ENCODE peak calls at places on chromosomes 5 and 9, in four cellular contexts. K is GM12878, O is K562, D is SK-N-SH. U is an unnamed sample.

GRCh38 chr5:893711-894110 is 1.0 kb downstream of the TRIP13 start:
- DNase-seq in O (no peak), K (no peak), D (no peak), U (no peak)

GRCh38 chr5:148725675-148726074 is 71.3 kb upstream of the HTR4 start:
- DNase-seq in O (no peak), D (no peak), K (no peak), U (no peak)

GRCh38 chr9:71119746-71120145 is 1.7 kb downstream of the TRPM3 start:
- DNase-seq in K (no peak), D (no peak), O (no peak), U (no peak)

GRCh38 chr5:8254674-8255073 is 385.7 kb downstream of the MTRR start:
- DNase-seq in K (no peak), O (no peak), D (no peak), U (no peak)

GRCh38 chr9:36140086-36141084 is 3.9 kb downstream of the GLIPR2 start:
- DNase-seq in K (no peak), D (no peak), O (no peak), U (no peak)

GRCh38 chr9:20558609-20559016 is 63.7 kb downstream of the MLLT3 start:
- DNase-seq in O (no peak), K (no peak), D (no peak), U (peak)

GRCh38 chr9:119768266-119768665 is 399.0 kb upstream of the BRINP1 start:
- DNase-seq in K (no peak), O (no peak), D (no peak), U (no peak)

GRCh38 chr5:180470361-180470760 is 23.8 kb upstream of the CNOT6 start:
- DNase-seq in K (no peak), O (no peak), D (no peak), U (no peak)

GRCh38 chr5:669111-669841 is 23.9 kb downstream of the TPPP start:
- DNase-seq in O (peak), K (no peak), D (peak), U (no peak)

GRCh38 chr5:133408322-133408721 is 204.0 kb downstream of the FSTL4 start:
- DNase-seq in O (no peak), D (no peak), K (no peak), U (no peak)

GRCh38 chr5:55582256-55582655 is 47.5 kb upstream of the PLPP1 start:
- DNase-seq in O (no peak), D (no peak), K (peak), U (no peak)

GRCh38 chr5:59416441-59416840 is 477.1 kb downstream of the PDE4D start:
- DNase-seq in D (no peak), K (no peak), O (no peak), U (no peak)

GRCh38 chr9:30584559-30584958 is 1799.9 kb upstream of the ACO1 start:
- DNase-seq in K (no peak), D (no peak), O (no peak), U (no peak)

GRCh38 chr9:8823131-8823895 is 1023.7 kb upstream of the DMAC1 start:
- DNase-seq in K (no peak), O (no peak), D (no peak), U (no peak)

GRCh38 chr5:65967288-65968066 is 41.1 kb downstream of the ERBIN start:
- DNase-seq in K (no peak), O (peak), D (no peak), U (no peak)

GRCh38 chr9:131624636-131625241 is 79.4 kb downstream of the PRRT1B start:
- DNase-seq in D (peak), O (no peak), K (no peak), U (no peak)

GRCh38 chr5:138064526-138064925 is 19.3 kb upstream of the WNT8A start:
- DNase-seq in O (no peak), D (no peak), K (no peak), U (no peak)

GRCh38 chr9:80522465-80522864 is 950.7 kb downstream of the TLE4 start:
- DNase-seq in K (no peak), O (no peak), D (no peak), U (no peak)

GRCh38 chr9:130630506-130631330 is 33.7 kb upstream of the PRDM12 start:
- DNase-seq in K (no peak), D (no peak), O (no peak), U (no peak)

GRCh38 chr5:87138091-87138819 is 129.4 kb upstream of the RASA1 start:
- DNase-seq in D (no peak), O (no peak), K (no peak), U (no peak)

GRCh38 chr5:165996484-165996883 is 2295.0 kb upstream of the WWC1 start:
- DNase-seq in D (no peak), K (no peak), O (no peak), U (no peak)

GRCh38 chr9:18748106-18748719 is 274.3 kb downstream of the ADAMTSL1 start:
- DNase-seq in D (no peak), O (no peak), K (no peak), U (no peak)

GRCh38 chr9:37284631-37285030 is 137.9 kb upstream of the GRHPR start:
- DNase-seq in K (no peak), O (no peak), D (no peak), U (no peak)

GRCh38 chr5:400282-401215 is 42.4 kb upstream of the EXOC3 start:
- DNase-seq in D (peak), O (no peak), K (no peak), U (no peak)

GRCh38 chr9:72557549-72557948 is 36.1 kb downstream of the TMC1 start:
- DNase-seq in O (peak), K (no peak), D (no peak), U (peak)

GRCh38 chr9:87107072-87107471 is 159.8 kb upstream of the GAS1 start:
- DNase-seq in O (no peak), K (no peak), D (no peak), U (peak)

GRCh38 chr9:133393399-133393798 is 17.2 kb downstream of the STKLD1 start:
- DNase-seq in D (no peak), K (no peak), O (no peak), U (no peak)

GRCh38 chr5:115179959-115180709 is 10.4 kb upstream of the TRIM36 start:
- DNase-seq in O (no peak), K (no peak), D (peak), U (peak)

GRCh38 chr5:171647043-171647899 is 138.3 kb upstream of the SMIM23 start:
- DNase-seq in K (no peak), D (no peak), O (peak), U (no peak)

GRCh38 chr5:6830643-6831239 is 117.5 kb downstream of the TENT4A start:
- DNase-seq in K (no peak), D (no peak), O (no peak), U (no peak)

GRCh38 chr9:135552698-135553161 is 6.8 kb downstream of the OBP2A start:
- DNase-seq in O (peak), D (no peak), K (no peak), U (no peak)

GRCh38 chr5:134189031-134189430 is 12.3 kb upstream of the SKP1 start:
- DNase-seq in K (no peak), D (no peak), O (no peak), U (no peak)

DNA sequence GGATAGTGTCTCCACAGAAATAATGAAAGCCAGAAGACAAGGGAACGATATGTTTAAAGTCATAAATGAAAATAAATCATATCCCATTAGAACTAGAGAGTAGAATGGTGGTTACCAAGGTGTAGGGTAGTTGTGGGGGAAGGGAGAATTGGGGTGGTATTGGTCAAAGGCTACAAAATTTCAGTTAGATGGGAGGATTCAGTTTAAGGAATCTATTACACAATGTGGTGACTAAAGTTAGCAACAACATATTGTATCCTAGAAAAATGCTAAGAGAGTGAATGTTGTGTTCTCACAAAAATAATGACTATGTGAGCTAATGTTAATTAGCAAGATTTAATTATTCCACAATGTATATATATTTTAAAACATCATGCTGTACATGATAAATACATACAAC is 27.8 kb upstream of the LARP1 start:
- DNase-seq in K (no peak), O (no peak), D (no peak), U (no peak)
- TF ChIP-seq NRF1 in K (no peak), O (no peak), D (no peak), U (no peak)

DNA sequence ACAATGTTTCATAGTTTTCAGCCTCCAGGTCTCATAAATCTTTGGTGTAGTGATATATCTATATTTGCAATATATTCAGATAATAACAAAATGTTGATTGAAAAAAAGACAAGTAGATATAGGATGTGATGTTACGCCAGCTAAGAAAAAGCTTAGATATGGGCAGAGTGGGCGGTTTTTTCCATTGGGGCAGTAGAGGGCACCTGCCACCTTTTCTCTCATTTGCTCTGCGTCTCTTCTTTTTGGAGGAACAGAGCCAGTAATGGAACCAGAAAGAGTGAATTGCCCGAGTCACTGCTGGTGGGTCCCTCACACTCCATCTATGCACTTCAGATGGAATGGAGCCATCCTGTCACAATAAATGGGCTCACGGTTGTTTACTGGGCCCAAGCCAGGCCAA is 62.1 kb upstream of the FANCC start:
- DNase-seq in K (no peak), O (no peak), D (no peak), U (no peak)
- TF ChIP-seq NRF1 in K (no peak), O (no peak), D (no peak), U (no peak)

GRCh38 chr9:76451234-76451633 is 7.7 kb upstream of the GCNT1 start:
- DNase-seq in K (no peak), D (no peak), O (no peak), U (no peak)

GRCh38 chr9:76456202-76456926 is 2.6 kb upstream of the GCNT1 start:
- DNase-seq in O (peak), K (no peak), D (no peak), U (no peak)

GRCh38 chr9:76453785-76454184 is 5.2 kb upstream of the GCNT1 start:
- DNase-seq in K (no peak), D (no peak), O (no peak), U (no peak)

DNA sequence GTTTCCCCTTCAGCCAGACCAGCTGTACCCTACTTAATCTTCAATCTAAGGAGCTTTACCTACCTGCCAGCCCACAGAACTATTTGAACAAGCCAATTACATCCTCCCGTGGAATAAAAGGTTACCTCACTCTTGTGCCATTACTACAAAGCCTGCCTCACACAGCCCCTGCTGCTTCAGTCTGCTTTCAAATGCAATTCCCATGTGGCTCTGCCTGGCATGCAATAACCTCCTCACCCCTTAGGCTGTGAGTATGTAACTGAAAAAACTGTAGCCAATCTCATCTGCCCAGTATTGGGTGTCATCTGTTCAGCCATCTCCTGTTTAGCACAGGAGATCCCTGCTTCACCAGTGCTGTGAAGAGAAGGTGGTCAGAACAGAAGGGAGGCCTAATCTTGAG is 6.1 kb upstream of the GCNT1 start:
- DNase-seq in D (no peak), O (no peak), K (no peak), U (no peak)
- TF ChIP-seq NRF1 in D (no peak), O (no peak), K (no peak), U (no peak)

GRCh38 chr5:172692981-172693380 is 51.9 kb downstream of the NEURL1B start:
- DNase-seq in K (no peak), D (peak), O (no peak), U (no peak)
- TF ChIP-seq NRF1 in K (no peak), D (no peak), O (no peak), U (no peak)

GRCh38 chr5:99187611-99188010 is 258.8 kb upstream of the CHD1 start:
- DNase-seq in K (no peak), D (no peak), O (no peak), U (no peak)

GRCh38 chr5:99191181-99191775 is 262.5 kb upstream of the CHD1 start:
- DNase-seq in O (no peak), K (no peak), D (no peak), U (no peak)
- TF ChIP-seq NRF1 in O (no peak), K (no peak), D (no peak), U (no peak)

DNA sequence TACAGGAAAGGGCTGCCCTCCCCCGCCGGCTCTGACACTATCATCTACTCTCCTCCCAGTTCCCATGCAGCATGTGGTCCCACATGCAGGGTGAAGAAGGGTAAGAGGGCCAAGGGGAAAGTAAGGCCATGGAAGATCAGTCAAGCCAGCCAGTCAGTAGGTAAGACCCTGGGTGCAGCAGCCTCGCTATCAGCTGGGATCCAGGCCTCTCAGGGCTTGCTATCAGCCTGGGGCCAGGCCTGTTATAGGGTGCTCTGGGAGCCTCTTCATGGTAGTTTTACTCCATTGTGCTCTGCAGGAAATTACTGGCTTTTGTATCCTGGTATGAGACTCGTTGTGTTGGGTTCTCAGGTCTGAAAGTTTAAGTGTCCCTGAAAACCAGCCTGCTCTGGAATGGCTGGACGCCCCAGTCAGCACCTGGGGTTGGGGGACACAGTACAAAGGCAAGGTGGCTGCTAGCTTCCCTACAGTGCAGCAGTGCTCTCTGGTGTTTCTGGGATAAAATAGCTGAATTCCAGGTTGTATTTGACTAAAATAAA is 21.4 kb downstream of the SLC22A4 start:
- DNase-seq in O (peak), K (no peak), D (no peak), U (no peak)
- TF ChIP-seq NRF1 in O (no peak), K (no peak), D (no peak), U (no peak)

DNA sequence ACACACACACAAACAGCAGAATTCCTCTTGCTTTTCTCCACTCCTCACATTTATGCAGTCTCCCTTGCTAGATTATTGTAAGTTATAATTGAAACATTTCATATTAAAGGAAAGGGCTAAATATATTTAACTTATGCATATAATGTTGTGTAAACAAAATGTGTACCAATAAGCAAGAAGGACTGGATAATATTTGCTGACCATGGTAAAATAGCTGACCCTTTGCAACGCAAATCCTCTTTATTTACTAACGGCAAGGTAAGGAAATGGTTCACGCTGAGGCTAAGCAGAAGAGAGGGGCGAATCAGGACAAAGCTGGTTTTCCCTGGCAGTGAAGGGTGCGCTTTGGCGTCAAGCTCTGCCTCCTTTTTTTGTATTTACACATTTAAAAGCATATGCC is 154.2 kb upstream of the IRX4 start:
- DNase-seq in K (no peak), D (no peak), O (no peak), U (no peak)
- TF ChIP-seq NRF1 in K (no peak), D (no peak), O (no peak), U (no peak)

GRCh38 chr9:122392714-122393113 is 21.9 kb downstream of the PTGS1 start:
- DNase-seq in D (no peak), K (no peak), O (no peak), U (no peak)
- TF ChIP-seq NRF1 in D (no peak), K (no peak), O (no peak), U (no peak)

GRCh38 chr9:82543726-82544125 is 519.2 kb downstream of the RASEF start:
- DNase-seq in O (no peak), D (no peak), K (no peak), U (no peak)
- TF ChIP-seq NRF1 in O (no peak), D (no peak), K (no peak), U (no peak)

GRCh38 chr5:150660108-150660831 is 781 bp upstream of the MYOZ3 start:
- DNase-seq in O (no peak), K (no peak), D (peak), U (no peak)

GRCh38 chr5:150659360-150660107 is 1.5 kb upstream of the MYOZ3 start:
- DNase-seq in K (no peak), O (no peak), D (peak), U (no peak)

GRCh38 chr5:150658121-150658520 is 2.9 kb upstream of the MYOZ3 start:
- DNase-seq in O (no peak), D (no peak), K (no peak), U (no peak)

GRCh38 chr5:150661086-150661485 is at the start of gene MYOZ3:
- DNase-seq in D (peak), O (no peak), K (no peak), U (no peak)

DNA sequence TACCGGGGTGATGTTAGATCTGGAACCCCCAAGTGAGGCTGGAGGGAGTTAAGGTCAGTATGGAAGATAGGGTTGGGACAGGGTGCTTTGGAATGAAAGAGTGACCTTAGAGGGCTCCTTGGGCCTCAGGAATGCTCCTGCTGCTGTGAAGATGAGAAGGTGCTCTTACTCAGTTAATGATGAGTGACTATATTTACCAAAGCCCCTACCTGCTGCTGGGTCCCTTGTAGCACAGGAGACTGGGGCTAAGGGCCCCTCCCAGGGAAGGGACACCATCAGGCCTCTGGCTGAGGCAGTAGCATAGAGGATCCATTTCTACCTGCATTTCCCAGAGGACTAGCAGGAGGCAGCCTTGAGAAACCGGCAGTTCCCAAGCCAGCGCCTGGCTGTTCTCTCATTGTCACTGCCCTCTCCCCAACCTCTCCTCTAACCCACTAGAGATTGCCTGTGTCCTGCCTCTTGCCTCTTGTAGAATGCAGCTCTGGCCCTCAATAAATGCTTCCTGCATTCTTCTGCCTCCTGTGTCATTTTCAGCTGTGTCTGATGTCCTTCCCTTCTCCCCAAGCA is 2.3 kb upstream of the MYOZ3 start:
- DNase-seq in K (no peak), D (no peak), O (no peak), U (no peak)
- TF ChIP-seq NRF1 in K (no peak), D (no peak), O (no peak), U (no peak)

U was measured in H1.